ENCODE peak calls at places on chromosome 7, in seven cellular contexts. U is AG04450, W is adrenal gland, H is tibial artery, S is mammary epithelial cell, G is body of pancreas, D is OCI-LY7. O is an unnamed sample.

GRCh38 chr7:131056007-131056406 is 271.7 kb upstream of the MKLN1 start:
- DNase-seq in U (no peak), W (no peak), H (no peak), S (no peak), G (no peak), D (no peak), O (no peak)

GRCh38 chr7:42673951-42674350 is 237.9 kb downstream of the C7orf25 start:
- DNase-seq in U (no peak), W (no peak), H (no peak), S (no peak), G (no peak), D (no peak), O (no peak)

GRCh38 chr7:22865607-22865970 is 42.9 kb upstream of the TOMM7 start:
- DNase-seq in U (no peak), W (no peak), H (no peak), S (no peak), G (no peak), D (no peak), O (no peak)

GRCh38 chr7:121504478-121504877 is 108.4 kb upstream of the FAM3C start:
- DNase-seq in U (peak; percentile 8), W (peak; percentile 46), H (peak; percentile 28), S (peak; percentile 37), G (no peak), D (no peak), O (no peak)

GRCh38 chr7:16167531-16167930 is 253.8 kb downstream of the CRPPA start:
- DNase-seq in U (no peak), W (no peak), H (no peak), S (no peak), G (no peak), D (no peak), O (no peak)

GRCh38 chr7:158707610-158708009 is 3.0 kb upstream of the NCAPG2 start:
- DNase-seq in U (no peak), W (no peak), H (no peak), S (no peak), G (no peak), D (peak; percentile 45), O (no peak)

GRCh38 chr7:120052884-120053382 is 220.0 kb upstream of the KCND2 start:
- DNase-seq in U (peak; percentile 97), W (peak; percentile 73), H (peak; percentile 78), S (peak; percentile 60), G (peak; percentile 25), D (no peak), O (peak; percentile 41)

GRCh38 chr7:19060870-19061269 is 56.6 kb downstream of the TWIST1 start:
- DNase-seq in U (no peak), W (no peak), H (no peak), S (peak; percentile 19), G (no peak), D (no peak), O (no peak)

GRCh38 chr7:17939111-17939669 is 1.1 kb downstream of the SNX13 start:
- DNase-seq in U (no peak), W (no peak), H (no peak), S (peak; percentile 66), G (no peak), D (peak; percentile 28), O (no peak)

GRCh38 chr7:67738-68395 is 124.5 kb upstream of the FAM20C start:
- DNase-seq in U (no peak), W (no peak), H (no peak), S (peak; percentile 83), G (no peak), D (no peak), O (peak; percentile 42)

GRCh38 chr7:24701232-24701898 is 55.9 kb downstream of the GSDME start:
- DNase-seq in U (peak; percentile 92), W (no peak), H (no peak), S (peak; percentile 79), G (no peak), D (no peak), O (no peak)

GRCh38 chr7:79298145-79298760 is 155.2 kb downstream of the MAGI2 start:
- DNase-seq in U (peak; percentile 45), W (peak; percentile 24), H (no peak), S (peak; percentile 31), G (peak; percentile 16), D (peak; percentile 32), O (no peak)

GRCh38 chr7:112071856-112072255 is 134.3 kb downstream of the DOCK4 start:
- DNase-seq in U (no peak), W (no peak), H (no peak), S (no peak), G (no peak), D (no peak), O (no peak)

GRCh38 chr7:6026917-6027316 is 4.3 kb upstream of the ANKRD61 start:
- DNase-seq in U (no peak), W (no peak), H (no peak), S (no peak), G (no peak), D (no peak), O (no peak)

GRCh38 chr7:105838273-105839141 is 37.9 kb downstream of the ATXN7L1 start:
- DNase-seq in U (peak; percentile 26), W (peak; percentile 24), H (no peak), S (peak; percentile 15), G (peak; percentile 49), D (no peak), O (peak; percentile 75)

GRCh38 chr7:134966691-134967090 is 19.6 kb upstream of the AGBL3 start:
- DNase-seq in U (no peak), W (no peak), H (no peak), S (no peak), G (no peak), D (no peak), O (no peak)

GRCh38 chr7:96321041-96321669 is 743 bp downstream of the SLC25A13 start:
- DNase-seq in U (peak; percentile 18), W (peak; percentile 90), H (peak; percentile 90), S (peak; percentile 81), G (peak; percentile 82), D (peak; percentile 15), O (peak; percentile 90)

GRCh38 chr7:110835209-110835608 is 255.7 kb upstream of the LRRN3 start:
- DNase-seq in U (no peak), W (peak; percentile 31), H (no peak), S (peak; percentile 13), G (no peak), D (no peak), O (no peak)

GRCh38 chr7:27678617-27679260 is 16.1 kb upstream of the HIBADH start:
- DNase-seq in U (no peak), W (no peak), H (no peak), S (peak; percentile 56), G (no peak), D (no peak), O (no peak)
- H3K27ac ChIP-seq in U (peak overlapping the region; percentile 92), W (no peak overlapping the region), H (peak overlapping the region; percentile 71), S (peak overlapping the region; percentile 96), G (peak overlapping the region; percentile 39), D (no peak overlapping the region), O (no peak overlapping the region)

GRCh38 chr7:37116043-37116701 is 332.5 kb downstream of the ELMO1 start:
- DNase-seq in U (no peak), W (no peak), H (no peak), S (no peak), G (no peak), D (no peak), O (no peak)
- H3K4me3 ChIP-seq in U (no peak overlapping the region), W (no peak overlapping the region), H (no peak overlapping the region), S (no peak overlapping the region), G (no peak overlapping the region), D (no peak overlapping the region), O (no peak overlapping the region)

GRCh38 chr7:28156401-28156800 is 24.2 kb downstream of the JAZF1 start:
- DNase-seq in U (no peak), W (no peak), H (no peak), S (no peak), G (no peak), D (no peak), O (no peak)
- H3K27ac ChIP-seq in U (no peak overlapping the region), W (no peak overlapping the region), H (no peak overlapping the region), S (no peak overlapping the region), G (peak overlapping the region; percentile 13), D (peak overlapping the region; percentile 97), O (no peak overlapping the region)

DNA sequence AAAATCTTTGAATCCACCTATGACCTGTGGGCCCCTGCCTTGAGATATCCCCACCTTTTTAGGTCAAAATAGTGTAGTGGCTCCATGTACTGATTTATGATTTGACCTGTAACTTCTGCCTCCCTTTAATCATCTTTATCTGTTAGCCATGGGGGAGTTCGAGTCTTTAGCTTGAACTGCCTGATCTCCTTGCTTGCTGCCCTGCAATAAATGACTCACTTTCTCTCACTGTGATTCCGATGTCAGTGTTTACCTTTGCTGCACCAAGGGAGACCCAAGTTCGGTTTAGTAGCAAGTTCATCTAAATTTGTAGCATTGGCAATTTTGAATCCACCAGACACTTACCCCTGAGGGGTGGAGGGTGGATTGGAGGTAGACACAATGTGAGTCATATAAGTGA is 814.6 kb upstream of the AUTS2 start:
- DNase-seq in U (no peak), W (no peak), H (no peak), S (no peak), G (no peak), D (no peak), O (no peak)
- H3K4me3 ChIP-seq in U (no peak overlapping the region), W (no peak overlapping the region), H (no peak overlapping the region), S (no peak overlapping the region), G (no peak overlapping the region), D (no peak overlapping the region), O (no peak overlapping the region)

GRCh38 chr7:50449881-50450690 is at the start of gene FIGNL1:
- DNase-seq in U (peak; percentile 24), W (peak; percentile 70), H (peak; percentile 49), S (peak; percentile 61), G (peak; percentile 81), D (peak; percentile 91), O (peak; percentile 92)
- H3K27ac ChIP-seq in U (peak within 1 kb of the TSS; percentile 39), W (peak within 1 kb of the TSS; percentile 72), H (peak within 1 kb of the TSS; percentile 64), S (peak within 1 kb of the TSS; percentile 55), G (peak within 1 kb of the TSS; percentile 37), D (peak within 1 kb of the TSS; percentile 39), O (peak within 1 kb of the TSS; percentile 6)

O was measured in right cardiac atrium.